ENCODE peak calls at places on chromosome 11, in eight cellular contexts. K is H7; C is GM19239; L is HTR-8/SVneo; G is activated CD4-positive, alpha-beta T cell treated with anti-CD3 and anti-CD28 coated beads for 24 hours; U is CD4-positive, alpha-beta T cell; F is H9; X is endothelial cell. V is an unnamed sample.

GRCh38 chr11:3182462-3182852 is 17.3 kb upstream of the OSBPL5 start:
- DNase-seq in U (no peak), F (no peak), X (no peak), G (no peak), K (peak), C (no peak), L (no peak), V (no peak)

GRCh38 chr11:10625281-10625981 is 57.0 kb upstream of the LYVE1 start:
- DNase-seq in K (no peak), X (no peak), G (no peak), F (no peak), L (no peak), C (no peak), U (no peak), V (no peak)

GRCh38 chr11:29008481-29008880 is 900.3 kb downstream of the METTL15 start:
- DNase-seq in G (no peak), L (no peak), F (no peak), K (no peak), C (no peak), X (no peak), U (no peak), V (no peak)

GRCh38 chr11:118442903-118443589 is 6.8 kb downstream of the KMT2A start:
- DNase-seq in F (no peak), X (no peak), G (no peak), L (no peak), K (no peak), U (no peak), C (no peak), V (no peak)

GRCh38 chr11:94909371-94909820 is 64.0 kb downstream of the CWC15 start:
- DNase-seq in G (no peak), F (no peak), L (no peak), X (no peak), U (no peak), K (no peak), C (no peak), V (no peak)

GRCh38 chr11:110075087-110075821 is 17.9 kb upstream of the ZC3H12C start:
- DNase-seq in X (no peak), L (no peak), K (no peak), U (no peak), C (no peak), G (no peak), F (no peak), V (no peak)

GRCh38 chr11:59601788-59602187 is 13.8 kb downstream of the OSBP start:
- DNase-seq in C (no peak), L (no peak), X (no peak), F (no peak), K (no peak), U (no peak), G (no peak), V (no peak)

GRCh38 chr11:61118406-61118805 is 16.1 kb downstream of the CD5 start:
- DNase-seq in K (no peak), X (no peak), L (no peak), U (no peak), F (no peak), G (no peak), C (no peak), V (no peak)

GRCh38 chr11:113351061-113351460 is 36.5 kb upstream of the ANKK1 start:
- DNase-seq in L (no peak), U (no peak), F (no peak), X (no peak), K (no peak), G (no peak), C (no peak), V (no peak)

GRCh38 chr11:117610045-117610444 is 187.0 kb downstream of the DSCAML1 start:
- DNase-seq in X (no peak), L (no peak), F (no peak), G (no peak), K (no peak), U (no peak), C (no peak), V (no peak)

GRCh38 chr11:91857194-91857593 is 367.4 kb upstream of the FAT3 start:
- DNase-seq in K (no peak), G (no peak), C (no peak), U (no peak), F (no peak), X (no peak), L (no peak), V (no peak)

GRCh38 chr11:34302046-34302921 is 55.5 kb downstream of the ABTB2 start:
- DNase-seq in L (peak), G (no peak), F (no peak), X (no peak), C (no peak), K (no peak), U (no peak), V (no peak)

GRCh38 chr11:86800076-86800955 is at the start of gene PRSS23:
- DNase-seq in X (peak), G (no peak), F (peak), L (peak), U (peak), K (peak), C (peak), V (peak)

GRCh38 chr11:22671751-22672150 is 5.3 kb downstream of the GAS2 start:
- DNase-seq in X (no peak), F (no peak), U (no peak), G (no peak), K (no peak), C (no peak), L (no peak), V (no peak)

GRCh38 chr11:72864692-72865655 is 50.8 kb downstream of the ATG16L2 start:
- DNase-seq in L (no peak), F (no peak), X (no peak), C (no peak), K (no peak), G (no peak), U (no peak), V (no peak)

GRCh38 chr11:59212744-59213573 is at the start of gene MPEG1:
- DNase-seq in K (no peak), X (no peak), C (no peak), G (no peak), F (no peak), L (no peak), U (no peak), V (no peak)

GRCh38 chr11:75239551-75240290 is 853 bp upstream of the TPBGL start:
- DNase-seq in X (no peak), F (no peak), L (no peak), K (peak), G (no peak), C (no peak), U (no peak), V (no peak)

GRCh38 chr11:70054020-70054419 is 24.1 kb upstream of the ANO1 start:
- DNase-seq in C (no peak), U (no peak), L (no peak), K (no peak), F (peak), G (no peak), X (no peak), V (no peak)

GRCh38 chr11:132318421-132319157 is 948.2 kb downstream of the NTM start:
- DNase-seq in U (no peak), K (no peak), G (no peak), C (no peak), F (no peak), X (no peak), L (no peak), V (no peak)

GRCh38 chr11:68916439-68916838 is 12.7 kb downstream of the IGHMBP2 start:
- DNase-seq in X (no peak), U (no peak), F (no peak), C (no peak), L (no peak), G (no peak), K (peak), V (no peak)

GRCh38 chr11:48020092-48020755 is 39.9 kb downstream of the PTPRJ start:
- DNase-seq in C (no peak), X (no peak), K (no peak), U (no peak), F (no peak), G (no peak), L (no peak), V (no peak)

GRCh38 chr11:68146010-68146540 is 24.9 kb upstream of the CHKA start:
- DNase-seq in F (no peak), U (no peak), L (no peak), G (no peak), C (no peak), X (no peak), K (peak), V (no peak)

GRCh38 chr11:3367221-3367620 is 11.7 kb downstream of the ZNF195 start:
- DNase-seq in F (no peak), G (no peak), K (no peak), X (no peak), C (no peak), U (no peak), L (no peak), V (no peak)

GRCh38 chr11:46106530-46107407 is 14.5 kb downstream of the PHF21A start:
- DNase-seq in U (no peak), K (no peak), X (no peak), G (no peak), L (no peak), F (no peak), C (no peak), V (no peak)

GRCh38 chr11:111561801-111562325 is 21.3 kb downstream of the LAYN start:
- DNase-seq in F (no peak), U (no peak), G (no peak), C (no peak), L (peak), K (peak), X (no peak), V (no peak)

GRCh38 chr11:10379871-10380568 is 75.0 kb upstream of the AMPD3 start:
- DNase-seq in G (no peak), X (no peak), K (no peak), L (no peak), U (no peak), C (no peak), F (no peak), V (no peak)

GRCh38 chr11:10496296-10496936 is 41.4 kb downstream of the AMPD3 start:
- DNase-seq in K (peak), X (no peak), F (no peak), L (no peak), C (no peak), G (no peak), U (no peak), V (no peak)

GRCh38 chr11:18404062-18404461 is 8.1 kb upstream of the LDHC start:
- DNase-seq in G (no peak), K (no peak), X (no peak), L (no peak), U (no peak), F (no peak), C (no peak), V (no peak)

GRCh38 chr11:45079075-45079444 is 67.4 kb upstream of the PRDM11 start:
- DNase-seq in K (peak), U (no peak), F (no peak), C (no peak), L (no peak), G (no peak), X (no peak), V (no peak)

GRCh38 chr11:72813740-72814138 is 472 bp upstream of the ATG16L2 start:
- DNase-seq in X (no peak), L (peak), K (no peak), F (peak), C (no peak), G (peak), U (no peak), V (peak)

GRCh38 chr11:134466035-134466908 is 54.2 kb upstream of the B3GAT1 start:
- DNase-seq in C (no peak), L (no peak), F (peak), X (no peak), G (no peak), U (no peak), K (peak), V (no peak)

GRCh38 chr11:12377824-12378593 is 638 bp downstream of the PARVA start:
- DNase-seq in G (no peak), C (no peak), L (peak), U (no peak), X (peak), K (peak), F (peak), V (peak)

GRCh38 chr11:95284057-95285052 is 53.4 kb upstream of the SESN3 start:
- DNase-seq in K (no peak), C (no peak), F (no peak), L (no peak), G (no peak), U (no peak), X (no peak), V (no peak)

GRCh38 chr11:108664730-108665525 is at the start of gene DDX10:
- DNase-seq in X (peak), U (peak), C (peak), L (peak), F (peak), K (peak), G (peak), V (peak)

GRCh38 chr11:47204633-47204989 is 10.2 kb upstream of the DDB2 start:
- DNase-seq in C (no peak), G (no peak), L (peak), K (peak), F (no peak), X (no peak), U (no peak), V (no peak)

GRCh38 chr11:131754671-131755070 is 384.3 kb downstream of the NTM start:
- DNase-seq in L (no peak), X (no peak), U (no peak), C (no peak), F (no peak), G (no peak), K (no peak), V (no peak)

GRCh38 chr11:70497536-70498075 is 99.3 kb downstream of the CTTN start:
- DNase-seq in G (no peak), F (no peak), L (no peak), C (no peak), X (no peak), K (no peak), U (no peak), V (no peak)

GRCh38 chr11:15747671-15748070 is 608.7 kb downstream of the SOX6 start:
- DNase-seq in G (no peak), L (no peak), F (no peak), U (no peak), C (no peak), K (no peak), X (no peak), V (no peak)